ENCODE peak calls at places on chromosomes 7 and 10, in eight cellular contexts. S, P, K, A, N, D, V and W are unnamed samples.

GRCh38 chr7:2010551-2011265 is 222.0 kb downstream of the MAD1L1 start:
- DNase-seq in N (no peak), K (no peak), D (no peak), P (no peak), A (no peak), V (no peak), S (no peak), W (no peak)

GRCh38 chr7:28759373-28760013 is 198.6 kb downstream of the TRIL start:
- DNase-seq in V (no peak), A (peak; percentile 22), K (no peak), N (no peak), P (no peak), D (no peak), S (no peak), W (peak; percentile 25)

GRCh38 chr10:90857635-90858488 is at the start of gene HTR7:
- DNase-seq in V (no peak), P (peak; percentile 68), A (peak; percentile 59), K (no peak), N (peak; percentile 44), D (no peak), S (peak; percentile 46), W (no peak)

GRCh38 chr7:2529161-2530075 is 9.8 kb downstream of the LFNG start:
- DNase-seq in P (no peak), V (no peak), A (peak; percentile 66), D (no peak), K (peak; percentile 45), S (peak; percentile 58), N (no peak), W (no peak)

GRCh38 chr10:23192741-23193434 is 776 bp downstream of the PTF1A start:
- DNase-seq in P (peak; percentile 24), K (no peak), N (peak; percentile 57), S (no peak), A (no peak), D (no peak), V (no peak), W (no peak)

GRCh38 chr10:53315709-53316108 is 543.1 kb upstream of the MBL2 start:
- DNase-seq in S (no peak), P (no peak), K (peak; percentile 31), N (no peak), D (no peak), V (no peak), A (no peak), W (no peak)

GRCh38 chr7:28708033-28708451 is 250.1 kb downstream of the TRIL start:
- DNase-seq in N (peak; percentile 85), K (peak; percentile 84), P (no peak), A (peak; percentile 21), V (no peak), S (no peak), D (peak; percentile 64), W (peak; percentile 76)

GRCh38 chr10:60031664-60032063 is 125.3 kb upstream of the CCDC6 start:
- DNase-seq in D (no peak), V (no peak), N (no peak), A (no peak), S (peak; percentile 71), K (peak; percentile 15), P (no peak), W (no peak)

GRCh38 chr10:69568472-69569143 is 4.6 kb downstream of the NEUROG3 start:
- DNase-seq in K (no peak), D (no peak), V (no peak), S (no peak), A (no peak), N (no peak), P (no peak), W (no peak)

GRCh38 chr7:134211817-134212216 is 84.7 kb downstream of the LRGUK start:
- DNase-seq in N (no peak), A (no peak), S (no peak), D (no peak), P (no peak), K (no peak), V (no peak), W (no peak)

GRCh38 chr10:36640626-36641025 is 484.8 kb upstream of the ANKRD30A start:
- DNase-seq in N (no peak), V (no peak), P (no peak), A (no peak), S (no peak), D (peak; percentile 28), K (peak; percentile 7), W (no peak)

GRCh38 chr7:127979728-127980126 is 51.5 kb downstream of the LRRC4 start:
- DNase-seq in P (no peak), K (no peak), D (no peak), V (no peak), N (no peak), A (no peak), S (no peak), W (no peak)

GRCh38 chr7:129136887-129137647 is 7.4 kb upstream of the TSPAN33 start:
- DNase-seq in V (no peak), D (no peak), K (no peak), P (no peak), A (no peak), S (peak; percentile 54), N (no peak), W (no peak)

GRCh38 chr10:21926949-21927348 is 76.6 kb downstream of the DNAJC1 start:
- DNase-seq in N (peak; percentile 90), D (peak; percentile 94), S (no peak), V (peak; percentile 76), A (peak; percentile 96), K (peak; percentile 97), P (no peak), W (peak; percentile 94)

GRCh38 chr10:114822771-114823463 is 1.3 kb downstream of the FHIP2A start:
- DNase-seq in S (no peak), P (no peak), A (peak; percentile 67), D (no peak), V (peak; percentile 51), N (peak; percentile 6), K (peak; percentile 78), W (peak; percentile 35)

GRCh38 chr10:47192273-47192672 is 107.7 kb upstream of the GDF10 start:
- DNase-seq in N (no peak), A (no peak), D (no peak), S (no peak), V (no peak), P (no peak), K (no peak), W (no peak)

GRCh38 chr10:12539350-12540164 is 190.2 kb downstream of the CAMK1D start:
- DNase-seq in K (peak; percentile 8), V (no peak), D (no peak), A (no peak), P (no peak), S (no peak), N (peak; percentile 46), W (no peak)

GRCh38 chr7:159197066-159197975 is 52.7 kb upstream of the VIPR2 start:
- DNase-seq in D (no peak), P (no peak), V (no peak), A (no peak), S (no peak), N (peak; percentile 71), K (no peak), W (no peak)

GRCh38 chr10:8039323-8039922 is 15.1 kb upstream of the GATA3 start:
- DNase-seq in K (no peak), N (peak; percentile 30), S (no peak), P (no peak), A (no peak), V (no peak), D (no peak), W (no peak)

GRCh38 chr7:113349339-113349738 is 231.0 kb upstream of the SMIM30 start:
- DNase-seq in V (no peak), N (no peak), P (no peak), K (no peak), A (no peak), S (no peak), D (no peak), W (no peak)

GRCh38 chr10:57654856-57655255 is 612.8 kb downstream of the IPMK start:
- DNase-seq in P (no peak), V (no peak), K (no peak), A (no peak), D (no peak), S (peak; percentile 21), N (no peak), W (no peak)

GRCh38 chr7:85851571-85852193 is 664.8 kb upstream of the SEMA3D start:
- DNase-seq in K (peak; percentile 81), S (peak; percentile 39), N (peak; percentile 44), A (peak; percentile 79), P (no peak), D (peak; percentile 27), V (peak; percentile 11), W (peak; percentile 29)
- TF ChIP-seq CTCF in K (peak; percentile 55), S (peak; percentile 17), N (peak; percentile 60), A (peak; percentile 17), P (peak; percentile 70), D (peak; percentile 39), V (peak; percentile 51), W (peak; percentile 58)

DNA sequence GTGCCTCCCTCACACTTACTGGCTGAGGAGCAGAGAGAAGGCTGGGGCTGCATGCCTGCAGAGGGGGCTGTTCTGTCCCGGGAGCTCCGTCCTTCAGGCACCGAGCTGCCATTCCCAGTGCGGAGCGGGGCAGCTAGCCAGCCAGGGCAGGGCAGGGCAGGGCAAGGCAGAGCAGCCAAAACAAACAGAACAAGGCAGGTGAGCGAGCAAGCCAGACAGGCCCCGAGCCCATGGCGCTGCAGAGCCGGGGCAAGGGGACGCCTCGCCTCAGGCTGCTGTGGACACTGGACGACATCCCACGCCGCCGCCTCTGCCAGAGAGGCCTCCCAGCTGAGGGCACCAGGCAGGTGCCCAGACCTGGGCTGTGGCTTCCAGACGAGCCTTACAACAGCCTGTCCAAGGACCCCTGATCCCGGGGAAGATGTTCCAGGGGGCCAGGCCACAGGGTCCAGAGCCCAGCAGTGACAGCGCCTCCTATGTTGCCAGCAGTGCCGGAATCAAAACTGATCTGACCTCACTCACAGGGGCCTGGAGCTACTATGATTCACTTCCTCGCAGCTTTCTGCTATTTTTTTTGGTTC is 8.2 kb upstream of the NDST2 start:
- DNase-seq in P (no peak), A (peak; percentile 27), N (no peak), K (no peak), S (no peak), V (no peak), D (no peak), W (no peak)
- TF ChIP-seq CTCF in P (peak; percentile 4), A (peak; percentile 10), N (no peak), K (no peak), S (no peak), V (no peak), D (no peak), W (peak; percentile 30)

DNA sequence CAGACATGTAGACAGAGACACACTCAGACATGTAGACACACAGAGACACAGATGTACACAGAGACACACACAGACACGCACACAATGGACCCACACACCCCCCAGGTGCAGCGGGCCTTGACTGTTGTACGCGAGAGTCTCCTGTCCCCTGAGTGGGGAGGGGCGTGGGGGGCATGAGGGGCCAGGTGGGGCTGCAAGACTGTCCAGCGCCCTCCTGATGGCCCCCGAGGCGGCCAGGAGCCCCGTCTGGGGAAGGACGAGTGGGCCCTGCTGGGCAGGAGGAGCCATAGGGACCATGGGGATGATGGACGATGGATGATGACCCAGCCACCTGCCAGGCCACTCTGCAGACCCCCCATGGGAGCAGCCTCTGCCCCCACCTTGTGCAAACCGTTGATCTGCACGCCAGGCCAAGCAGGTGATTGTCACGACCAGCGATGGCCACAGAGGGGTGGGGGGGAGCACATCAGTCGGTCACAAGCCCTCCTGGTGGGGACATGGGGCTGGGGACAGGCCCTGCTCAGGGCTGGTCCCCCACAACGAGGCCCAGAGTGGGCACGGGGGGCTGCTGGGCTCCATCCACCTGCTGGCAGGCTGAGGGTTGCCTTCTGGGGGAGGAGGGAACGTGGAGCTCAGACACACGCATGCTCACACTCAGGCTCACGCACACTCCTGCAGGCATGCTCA is 11.6 kb downstream of the VENTX start:
- DNase-seq in V (no peak), K (no peak), N (no peak), A (no peak), P (no peak), D (no peak), S (no peak), W (no peak)
- TF ChIP-seq CTCF in V (no peak), K (no peak), N (no peak), A (no peak), P (peak; percentile 20), D (no peak), S (no peak), W (no peak)

GRCh38 chr10:82796510-82796909 is 921.5 kb downstream of the NRG3 start:
- DNase-seq in V (no peak), P (no peak), A (peak; percentile 8), S (no peak), K (peak; percentile 18), N (peak; percentile 2), D (no peak), W (no peak)
- TF ChIP-seq CTCF in V (peak; percentile 44), P (peak; percentile 36), A (peak; percentile 27), S (peak; percentile 21), K (peak; percentile 38), N (peak; percentile 51), D (peak; percentile 35), W (peak; percentile 49)